ENCODE peak calls at places on chromosomes 5 and 9, in five cellular contexts. S, Y, A, X and Z are unnamed samples. For H3K36me3, the result is how much of the 10 kb centered on the place peaks cover.

GRCh38 chr9:89489548-89490527 is 8.1 kb downstream of the SEMA4D start:
- DNase-seq in S (no peak), Y (peak), A (no peak), X (no peak), Z (no peak)

GRCh38 chr5:137152616-137153015 is 346.5 kb downstream of the SPOCK1 start:
- DNase-seq in S (no peak), Y (no peak), A (no peak), X (no peak), Z (no peak)

GRCh38 chr9:130995399-130995941 is 13.5 kb upstream of the LAMC3 start:
- DNase-seq in S (peak), Y (no peak), A (peak), X (no peak), Z (no peak)

GRCh38 chr9:135282001-135282731 is 194.7 kb downstream of the OLFM1 start:
- DNase-seq in S (peak), Y (peak), A (no peak), X (no peak), Z (no peak)

GRCh38 chr5:59130441-59130840 is 547.6 kb downstream of the RAB3C start:
- DNase-seq in S (peak), Y (peak), A (peak), X (no peak), Z (no peak)

GRCh38 chr5:161314033-161314432 is 232.5 kb downstream of the GABRB2 start:
- DNase-seq in S (no peak), Y (no peak), A (no peak), X (no peak), Z (no peak)

GRCh38 chr9:130986311-130986940 is 22.5 kb upstream of the LAMC3 start:
- DNase-seq in S (no peak), Y (no peak), A (no peak), X (no peak), Z (no peak)

GRCh38 chr5:57332350-57332749 is 150.3 kb downstream of the ACTBL2 start:
- DNase-seq in S (peak), Y (no peak), A (peak), X (no peak), Z (peak)

GRCh38 chr9:72925891-72926290 is 27.0 kb downstream of the ALDH1A1 start:
- DNase-seq in S (peak), Y (no peak), A (no peak), X (no peak), Z (no peak)

GRCh38 chr5:42217791-42218190 is 205.4 kb upstream of the GHR start:
- DNase-seq in S (no peak), Y (no peak), A (no peak), X (no peak), Z (no peak)

GRCh38 chr5:110968246-110969005 is 103.1 kb upstream of the TSLP start:
- DNase-seq in S (no peak), Y (peak), A (peak), X (no peak), Z (no peak)

GRCh38 chr5:143154495-143155375 is 248.8 kb downstream of the NR3C1 start:
- DNase-seq in S (no peak), Y (peak), A (peak), X (no peak), Z (no peak)

GRCh38 chr9:76654575-76654974 is 109.7 kb upstream of the PCA3 start:
- DNase-seq in S (peak), Y (peak), A (peak), X (no peak), Z (peak)

GRCh38 chr5:99449786-99450185 is 521.0 kb upstream of the CHD1 start:
- DNase-seq in S (no peak), Y (peak), A (no peak), X (no peak), Z (no peak)

GRCh38 chr9:128808543-128808942 is 9.8 kb upstream of the ENDOG start:
- DNase-seq in S (no peak), Y (no peak), A (no peak), X (no peak), Z (no peak)

GRCh38 chr9:123684393-123685149 is 245.4 kb downstream of the DENND1A start:
- DNase-seq in S (no peak), Y (peak), A (no peak), X (no peak), Z (no peak)

GRCh38 chr9:123686849-123687233 is 243.1 kb downstream of the DENND1A start:
- DNase-seq in S (no peak), Y (no peak), A (no peak), X (no peak), Z (no peak)

GRCh38 chr9:123687246-123687721 is 242.6 kb downstream of the DENND1A start:
- DNase-seq in S (no peak), Y (no peak), A (no peak), X (no peak), Z (no peak)

GRCh38 chr9:123686131-123686848 is 243.6 kb downstream of the DENND1A start:
- DNase-seq in S (peak), Y (peak), A (peak), X (no peak), Z (no peak)

DNA sequence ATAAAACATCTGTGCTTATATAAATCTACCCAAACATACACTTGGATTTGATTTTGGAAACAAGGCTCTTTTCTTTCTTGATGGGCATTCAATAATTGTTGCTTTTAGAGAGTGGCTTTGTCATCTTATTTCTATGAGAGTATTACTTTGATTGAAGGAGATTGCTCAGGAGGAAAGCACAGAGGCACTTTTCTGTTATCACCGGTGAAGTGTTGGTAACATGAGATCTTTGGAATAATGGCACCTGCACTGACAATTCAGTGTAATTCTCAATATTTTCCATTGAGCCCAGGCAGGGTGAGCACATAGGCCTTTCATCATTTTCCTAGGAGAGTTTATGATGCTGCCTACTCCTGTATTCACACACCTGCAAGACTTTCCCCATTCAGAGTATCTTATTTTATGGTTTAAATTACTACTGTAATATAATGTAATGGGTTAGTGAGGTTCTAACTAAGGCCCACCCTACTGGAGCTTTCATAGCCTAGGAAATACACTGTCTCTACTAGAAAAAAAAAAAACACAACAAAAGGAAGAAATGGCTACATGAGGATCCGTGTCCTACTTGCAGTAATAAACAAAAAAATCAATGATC is 244.3 kb downstream of the DENND1A start:
- DNase-seq in S (no peak), Y (no peak), A (no peak), X (no peak), Z (no peak)
- H3K4me3 ChIP-seq in S (no peak), Y (no peak), A (no peak), X (no peak), Z (no peak)

DNA sequence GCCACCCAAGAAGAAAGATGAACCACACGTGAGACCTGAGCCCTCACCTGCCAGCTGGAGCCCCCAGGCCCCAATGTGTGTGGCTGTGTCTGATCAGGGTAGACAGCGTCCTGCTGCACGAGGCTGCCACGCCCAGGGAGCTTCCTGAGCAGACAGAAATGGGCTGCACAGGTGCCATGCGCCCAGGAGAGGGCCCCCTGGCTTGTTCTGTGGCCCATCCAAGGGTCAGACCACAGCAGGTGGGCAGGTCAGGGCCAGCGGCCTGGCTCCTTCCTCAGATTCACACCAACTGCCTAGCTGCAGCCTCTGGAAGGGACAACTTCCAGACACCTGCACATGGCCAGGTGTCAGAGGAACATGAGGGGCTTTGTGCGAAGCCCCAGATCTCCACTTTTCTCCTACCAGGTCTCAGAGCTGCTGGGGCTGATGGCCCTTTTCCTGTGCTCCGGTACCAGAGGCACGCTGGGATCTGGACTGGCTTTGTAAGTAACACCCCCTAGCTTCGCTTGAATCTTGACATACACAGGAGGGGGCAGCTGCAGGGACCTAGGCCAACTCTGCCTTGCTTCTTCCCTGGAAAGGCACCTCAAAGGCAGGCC is 10.8 kb downstream of the SARDH start:
- DNase-seq in S (no peak), Y (no peak), A (no peak), X (peak), Z (no peak)
- TF ChIP-seq CTCF in S (no peak), Y (no peak), A (no peak), X (no peak), Z (no peak)

DNA sequence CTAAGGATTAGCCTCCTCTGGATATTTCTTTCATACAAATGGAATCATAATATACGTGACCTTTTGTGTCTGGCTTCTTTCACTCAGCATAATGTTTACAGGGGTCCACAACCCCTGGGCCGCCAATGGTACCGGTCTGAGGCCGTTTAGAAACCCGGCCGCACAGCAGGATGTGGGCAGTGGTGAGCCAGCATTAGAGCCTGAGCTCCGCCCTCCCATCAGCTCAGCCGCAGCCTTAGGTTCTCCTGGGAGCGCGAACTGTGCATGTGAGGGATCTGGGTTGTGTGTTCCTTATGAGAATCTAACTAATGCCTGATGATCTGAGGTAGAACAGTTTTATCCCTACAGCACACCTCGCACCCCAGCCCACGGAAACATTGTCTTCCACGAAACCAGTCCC is 229.7 kb downstream of the ICE1 start:
- DNase-seq in S (no peak), Y (no peak), A (no peak), X (no peak), Z (no peak)
- H3K36me3 ChIP-seq in S (under half), Y (under half), A (under half), X (under half), Z (under half)

DNA sequence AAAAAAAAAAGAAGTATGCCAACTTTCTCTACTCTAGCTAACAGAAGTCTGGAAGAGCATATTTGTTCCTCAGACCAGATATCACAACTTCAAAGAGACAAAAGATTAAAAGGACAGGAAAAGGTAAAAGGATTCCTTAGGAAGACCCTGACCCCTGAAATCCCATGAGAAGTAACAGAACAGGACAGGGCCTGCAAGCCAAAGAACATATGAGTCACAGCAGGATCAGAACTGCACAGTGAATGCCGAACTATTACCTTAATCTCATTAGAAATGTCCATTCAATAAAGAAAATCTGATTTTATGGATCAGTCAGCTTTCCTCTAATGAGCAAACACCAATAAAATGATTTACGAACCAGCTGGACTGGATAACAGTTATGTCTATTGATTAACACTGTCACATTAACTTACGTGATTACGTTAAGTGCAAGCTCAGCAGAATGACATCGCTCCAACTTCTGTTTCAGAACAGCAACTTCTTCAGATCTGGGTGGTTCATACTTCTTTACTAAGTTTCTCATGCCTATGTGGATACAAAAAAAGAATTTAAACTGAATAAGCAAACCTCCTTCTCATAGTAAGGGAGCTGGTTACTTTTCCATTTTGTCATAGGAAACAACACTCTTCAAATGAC is 13.6 kb downstream of the CCNH start:
- DNase-seq in S (no peak), Y (peak), A (no peak), X (no peak), Z (no peak)
- H3K4me3 ChIP-seq in S (no peak), Y (no peak), A (no peak), X (no peak), Z (no peak)

GRCh38 chr9:127336708-127337352 is 60.1 kb upstream of the SLC2A8 start:
- DNase-seq in S (peak), Y (peak), A (peak), X (no peak), Z (peak)
- TF ChIP-seq CTCF in S (no peak), Y (no peak), A (no peak), X (no peak), Z (no peak)

DNA sequence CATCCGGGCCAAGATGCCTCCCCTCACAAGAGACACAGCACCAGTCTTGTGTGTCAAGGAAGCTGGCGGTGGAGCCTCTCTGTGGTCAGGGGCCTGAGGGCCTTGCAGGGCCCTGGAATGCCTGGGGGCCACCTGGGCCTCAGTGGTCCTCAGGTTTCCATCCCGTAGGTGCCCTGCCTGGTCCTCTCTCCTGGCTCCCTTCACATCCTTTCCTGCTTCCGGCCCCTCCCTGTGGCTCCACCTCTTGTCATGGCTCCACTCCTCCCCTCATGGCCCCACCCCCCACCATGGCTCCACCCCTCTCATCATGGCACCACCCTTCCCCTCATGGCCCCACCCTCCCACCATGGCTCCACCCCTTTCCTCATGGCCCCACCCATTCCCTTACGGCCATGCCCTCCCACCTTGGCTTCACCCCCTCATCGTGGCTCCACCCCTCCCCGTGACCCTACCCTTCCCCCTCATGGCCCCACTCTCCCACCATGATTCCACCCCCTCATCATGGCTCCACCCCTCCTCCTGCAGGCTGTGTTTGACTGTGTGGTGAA is 175.8 kb downstream of the CACNA1B start:
- DNase-seq in S (no peak), Y (no peak), A (no peak), X (peak), Z (no peak)
- H3K36me3 ChIP-seq in S (under half), Y (under half), A (under half), X (under half), Z (under half)

DNA sequence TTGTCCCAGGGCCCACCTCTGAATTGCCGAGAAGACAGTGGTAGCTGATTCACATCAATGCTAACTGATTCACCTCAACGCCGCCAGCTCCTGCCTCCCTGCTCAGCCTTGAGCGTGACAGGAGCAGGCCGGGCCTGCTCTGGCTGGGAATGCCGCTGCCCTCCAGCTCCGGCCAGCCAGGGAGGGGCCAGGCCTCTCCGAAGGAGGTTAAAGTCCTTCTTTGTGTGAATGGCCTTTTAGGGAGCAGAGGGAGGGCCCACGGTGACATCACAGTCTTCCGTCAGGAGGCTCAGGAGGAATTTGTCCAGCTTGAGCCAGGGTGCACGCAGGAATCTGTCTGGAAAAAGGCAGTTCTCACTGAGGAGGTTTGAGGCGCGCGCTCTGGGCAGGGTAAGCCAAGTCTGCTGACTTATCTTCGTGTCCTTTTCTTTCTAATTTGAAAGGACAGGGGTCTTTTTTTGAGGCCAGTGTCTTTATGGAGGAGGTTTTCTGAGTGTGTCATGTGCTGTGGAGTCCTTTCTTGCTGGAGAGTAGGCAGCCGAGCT is 82.7 kb downstream of the C9orf152 start:
- DNase-seq in S (peak), Y (peak), A (peak), X (peak), Z (peak)
- H3K4me3 ChIP-seq in S (peak), Y (peak), A (peak), X (peak), Z (peak)

GRCh38 chr9:104746798-104747197 is 685 bp upstream of the NIPSNAP3A start:
- DNase-seq in S (no peak), Y (no peak), A (no peak), X (no peak), Z (no peak)

GRCh38 chr9:104747245-104747564 is 278 bp upstream of the NIPSNAP3A start:
- DNase-seq in S (no peak), Y (no peak), A (no peak), X (no peak), Z (no peak)

GRCh38 chr9:104747565-104748358 is at the start of gene NIPSNAP3A:
- DNase-seq in S (peak), Y (peak), A (peak), X (peak), Z (no peak)

GRCh38 chr9:104748359-104749031 is 1.0 kb downstream of the NIPSNAP3A start:
- DNase-seq in S (peak), Y (peak), A (peak), X (no peak), Z (no peak)

DNA sequence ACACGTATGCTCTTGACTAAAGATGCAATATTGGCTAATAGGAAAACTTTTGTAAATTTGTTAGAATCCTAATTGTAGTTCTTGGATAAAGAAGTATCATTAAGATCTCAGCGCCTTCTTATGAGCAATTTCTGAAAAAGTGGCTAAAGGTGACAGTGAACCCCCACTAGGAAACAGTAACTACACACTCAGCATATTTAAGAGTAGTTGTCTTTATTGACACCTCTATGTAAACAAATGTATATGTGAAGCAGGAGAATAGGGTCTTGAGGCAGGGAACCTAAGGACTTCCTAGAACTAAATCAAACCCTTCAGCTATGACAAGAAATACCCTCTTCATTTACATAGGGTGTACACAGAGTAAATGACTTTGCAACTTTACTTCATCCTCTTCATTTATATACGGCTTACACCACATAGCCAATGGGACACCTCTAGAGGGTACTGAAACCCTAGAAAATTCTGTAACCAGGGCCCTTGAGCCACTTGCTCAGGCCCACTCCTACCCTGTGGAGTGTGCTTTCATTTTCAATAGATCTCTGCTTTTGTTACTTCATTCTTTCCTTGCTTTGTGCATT is 2.8 kb downstream of the NIPSNAP3A start:
- DNase-seq in S (no peak), Y (no peak), A (no peak), X (no peak), Z (no peak)
- TF ChIP-seq CTCF in S (no peak), Y (no peak), A (no peak), X (no peak), Z (no peak)